ENCODE peak calls at places on chromosomes 4 and X, in nine cellular contexts. H is ovary, D is tibial nerve, S is HCT116, B is heart left ventricle, C is A549, V is uterus, Z is endothelial cell of umbilical vein, J is transverse colon. A is an unnamed sample.

GRCh38 chr4:54840992-54841768 is 183.4 kb downstream of the KIT start:
- DNase-seq in C (peak; percentile 2), B (peak; percentile 21), S (no peak), V (no peak), D (no peak), J (peak; percentile 9), Z (no peak), H (no peak), A (no peak)

GRCh38 chrX:111568356-111568755 is 56.9 kb downstream of the SERTM2 start:
- DNase-seq in S (peak; percentile 6), V (peak; percentile 11), D (no peak), J (no peak), H (no peak), Z (no peak), C (peak; percentile 43), B (no peak), A (no peak)

GRCh38 chrX:28042826-28043564 is 61.7 kb upstream of the DCAF8L1 start:
- DNase-seq in J (no peak), V (no peak), D (no peak), H (no peak), B (no peak), C (no peak), S (no peak), Z (no peak), A (no peak)

GRCh38 chrX:47662144-47662657 is 3.2 kb upstream of the UXT start:
- DNase-seq in V (no peak), J (no peak), B (no peak), S (no peak), H (no peak), C (peak; percentile 49), Z (no peak), D (no peak), A (no peak)

GRCh38 chrX:99398578-99398977 is 1011.5 kb downstream of the PCDH19 start:
- DNase-seq in H (no peak), B (no peak), C (no peak), S (no peak), J (no peak), Z (no peak), V (no peak), D (no peak), A (no peak)

GRCh38 chrX:53317365-53318069 is 36.1 kb upstream of the IQSEC2 start:
- DNase-seq in H (peak; percentile 71), V (peak; percentile 61), Z (peak; percentile 27), J (peak; percentile 72), S (no peak), C (peak; percentile 48), B (peak; percentile 40), D (peak; percentile 73), A (peak; percentile 22)

GRCh38 chr4:167233523-167234387 is 539 bp downstream of the SPOCK3 start:
- DNase-seq in S (no peak), H (peak; percentile 15), D (no peak), J (no peak), B (no peak), C (peak; percentile 1), V (no peak), Z (peak; percentile 23), A (no peak)

GRCh38 chr4:73127839-73128448 is 58.4 kb upstream of the COX18 start:
- DNase-seq in D (no peak), C (peak; percentile 29), S (no peak), B (no peak), J (no peak), Z (peak; percentile 17), V (no peak), H (no peak), A (no peak)

GRCh38 chr4:154329268-154329858 is 162.2 kb downstream of the DCHS2 start:
- DNase-seq in D (no peak), V (no peak), C (peak; percentile 25), Z (no peak), B (no peak), J (no peak), H (peak; percentile 16), S (no peak), A (no peak)

GRCh38 chrX:120514236-120514635 is 45.1 kb upstream of the LAMP2 start:
- DNase-seq in J (no peak), C (peak; percentile 33), S (no peak), B (no peak), H (no peak), V (no peak), Z (peak; percentile 7), D (no peak), A (no peak)

GRCh38 chr4:152063301-152064235 is 302.8 kb upstream of the GATB start:
- DNase-seq in D (no peak), B (no peak), H (no peak), S (no peak), J (peak; percentile 48), V (no peak), Z (no peak), C (no peak), A (peak; percentile 27)

GRCh38 chr4:8123389-8123788 is 35.2 kb downstream of the ABLIM2 start:
- DNase-seq in J (no peak), C (no peak), Z (no peak), H (no peak), B (peak; percentile 60), V (no peak), D (no peak), S (no peak), A (no peak)

GRCh38 chrX:120213438-120214265 is 37.0 kb upstream of the ZBTB33 start:
- DNase-seq in H (peak; percentile 51), S (peak; percentile 31), Z (peak; percentile 67), V (peak; percentile 48), D (peak; percentile 65), J (peak; percentile 63), C (peak; percentile 57), B (peak; percentile 24), A (no peak)

GRCh38 chr4:119627267-119628190 is 1.1 kb downstream of the PDE5A start:
- DNase-seq in J (peak; percentile 72), V (peak; percentile 46), D (peak; percentile 48), H (peak; percentile 65), B (peak; percentile 79), Z (peak; percentile 41), S (peak; percentile 19), C (peak; percentile 23), A (peak; percentile 23)

GRCh38 chrX:2325076-2325784 is 175.5 kb downstream of the DHRSX start:
- DNase-seq in S (no peak), J (peak; percentile 78), Z (peak; percentile 55), B (peak; percentile 37), H (peak; percentile 85), V (peak; percentile 94), C (no peak), D (no peak), A (no peak)
- H3K4me3 ChIP-seq in S (no peak overlapping the region), J (peak overlapping the region; percentile 18), Z (no peak overlapping the region), B (peak overlapping the region; percentile 41), H (peak overlapping the region; percentile 49), V (peak overlapping the region; percentile 45), C (no peak overlapping the region), D (peak overlapping the region; percentile 36), A (no peak overlapping the region)

GRCh38 chr4:150944660-150945059 is 70.4 kb downstream of the LRBA start:
- DNase-seq in S (no peak), H (no peak), B (no peak), J (no peak), D (no peak), Z (no peak), C (no peak), V (no peak), A (no peak)
- TF ChIP-seq POLR2A in S (no peak), H (no peak), B (no peak), J (no peak), D (no peak), Z (no peak), C (no peak), V (no peak), A (no peak)

DNA sequence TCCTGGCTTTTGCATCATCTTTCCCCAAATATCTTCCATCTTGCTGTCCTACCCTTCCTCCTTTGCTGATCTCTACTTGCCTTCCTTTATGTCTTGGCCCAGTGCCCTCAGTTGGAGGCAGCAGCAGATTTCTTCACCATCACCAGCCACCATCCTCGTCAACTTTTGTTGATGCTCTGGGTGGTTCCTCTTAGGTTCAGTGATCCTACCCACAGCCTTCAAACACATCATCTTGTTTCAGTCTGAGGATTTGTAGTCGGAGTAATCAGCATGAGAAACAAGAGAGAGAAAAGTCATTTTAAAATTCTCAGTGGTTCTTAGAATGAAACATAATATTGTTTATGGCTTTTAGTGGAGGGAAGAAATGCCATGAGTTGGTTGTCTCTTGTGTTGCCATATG is 65.8 kb downstream of the FTHL17 start:
- DNase-seq in Z (no peak), H (no peak), S (no peak), J (no peak), C (no peak), B (no peak), D (no peak), V (no peak), A (no peak)
- H3K4me3 ChIP-seq in Z (no peak overlapping the region), H (no peak overlapping the region), S (no peak overlapping the region), J (no peak overlapping the region), C (no peak overlapping the region), B (no peak overlapping the region), D (no peak overlapping the region), V (no peak overlapping the region), A (no peak overlapping the region)

GRCh38 chrX:139932901-139933796 is at the start of gene ATP11C:
- DNase-seq in Z (peak; percentile 82), S (peak; percentile 47), J (peak; percentile 88), V (peak; percentile 85), C (peak; percentile 89), D (peak; percentile 73), H (peak; percentile 85), B (peak; percentile 85), A (peak; percentile 71)
- TF ChIP-seq POLR2A in Z (peak; percentile 84), S (peak; percentile 31), J (peak; percentile 85), V (peak; percentile 58), C (peak; percentile 89), D (peak; percentile 58), H (peak; percentile 39), B (no peak), A (no peak)

A was measured in lower leg skin.